ENCODE peak calls at places on chromosomes 13 and 19, in seven cellular contexts. X is T-helper 1 cell; I is islet precursor cell; H is left cardiac atrium; M is IMR-90; Q is activated naive CD8-positive, alpha-beta T cell treated with anti-CD3 and anti-CD28 coated beads for 36 hours; Y is stimulated activated CD8-positive, alpha-beta memory T cell treated with anti-CD3 and anti-CD28 coated beads, Interleukin-4, amount 100 ng/mL, for 24 hours. E is an unnamed sample.
A peak's percentile ranks its signal among the peaks of the same experiment; 100 is the strongest.

GRCh38 chr13:40190656-40191100 is 475.8 kb downstream of the FOXO1 start:
- DNase-seq in Y (peak; percentile 52), X (peak; percentile 83), M (peak; percentile 12), H (peak; percentile 53), I (peak; percentile 93), Q (peak; percentile 42), E (peak; percentile 4)

GRCh38 chr19:31499281-31499680 is 150.0 kb upstream of the TSHZ3 start:
- DNase-seq in Q (no peak), H (no peak), I (no peak), X (no peak), Y (no peak), M (no peak), E (no peak)

GRCh38 chr19:57803594-57804325 is 11.0 kb downstream of the ZNF552 start:
- DNase-seq in Q (peak; percentile 25), M (peak; percentile 79), X (no peak), Y (no peak), H (no peak), I (peak; percentile 96), E (peak; percentile 86)

GRCh38 chr19:16034958-16035560 is 41.2 kb upstream of the TPM4 start:
- DNase-seq in M (no peak), Y (no peak), I (no peak), H (no peak), Q (no peak), X (no peak), E (no peak)

GRCh38 chr13:44068169-44068568 is 188.5 kb downstream of the LACC1 start:
- DNase-seq in Y (no peak), H (no peak), Q (no peak), X (no peak), I (peak; percentile 51), M (peak; percentile 77), E (peak; percentile 61)

GRCh38 chr19:5086232-5086631 is 117.3 kb downstream of the KDM4B start:
- DNase-seq in H (no peak), X (no peak), Q (no peak), M (no peak), Y (no peak), I (no peak), E (no peak)

GRCh38 chr13:93307166-93307565 is 80.6 kb downstream of the GPC6 start:
- DNase-seq in X (no peak), Q (no peak), H (no peak), I (no peak), M (peak; percentile 48), Y (no peak), E (no peak)

GRCh38 chr19:49888478-49888901 is 8.2 kb downstream of the IL4I1 start:
- DNase-seq in I (no peak), H (no peak), M (no peak), X (no peak), Y (no peak), Q (no peak), E (no peak)

GRCh38 chr19:48539503-48540096 is 12.4 kb upstream of the SULT2B1 start:
- DNase-seq in X (no peak), I (no peak), H (peak; percentile 54), Q (no peak), M (peak; percentile 82), Y (no peak), E (peak; percentile 75)

GRCh38 chr19:17001603-17002183 is 24.9 kb downstream of the CPAMD8 start:
- DNase-seq in Q (peak; percentile 42), M (no peak), Y (peak; percentile 22), I (no peak), H (peak; percentile 35), X (peak; percentile 90), E (no peak)

GRCh38 chr19:13408889-13409518 is 97.3 kb downstream of the CACNA1A start:
- DNase-seq in I (no peak), H (no peak), Y (no peak), M (no peak), X (no peak), Q (no peak), E (no peak)

GRCh38 chr13:83452292-83452950 is 429.9 kb downstream of the SLITRK1 start:
- DNase-seq in I (peak; percentile 40), Y (no peak), H (no peak), Q (no peak), X (no peak), M (no peak), E (no peak)

GRCh38 chr13:19769854-19770253 is 12.9 kb downstream of the PSPC1 start:
- DNase-seq in X (no peak), M (peak; percentile 24), Y (no peak), Q (no peak), H (no peak), I (no peak), E (no peak)

GRCh38 chr13:113559901-113560644 is 24.5 kb upstream of the TFDP1 start:
- DNase-seq in H (no peak), Y (no peak), M (no peak), Q (no peak), X (no peak), I (no peak), E (no peak)

GRCh38 chr19:9797871-9798270 is 21.0 kb downstream of the FBXL12 start:
- DNase-seq in Q (no peak), Y (no peak), H (no peak), M (no peak), I (no peak), X (no peak), E (no peak)

GRCh38 chr19:58033741-58034475 is at the start of gene ZSCAN1:
- DNase-seq in H (peak; percentile 96), I (peak; percentile 94), X (no peak), Y (peak; percentile 11), Q (peak; percentile 83), M (peak; percentile 41), E (no peak)

GRCh38 chr19:49502866-49503581 is 6.8 kb downstream of the RPS11 start:
- DNase-seq in M (peak; percentile 81), X (peak; percentile 72), H (peak; percentile 42), Q (peak; percentile 43), Y (no peak), I (peak; percentile 72), E (peak; percentile 55)

GRCh38 chr19:56601375-56601774 is 6.3 kb downstream of the ZNF71 start:
- DNase-seq in I (no peak), M (peak; percentile 8), Y (no peak), Q (no peak), X (no peak), H (no peak), E (no peak)

GRCh38 chr13:46170268-46170667 is 11.7 kb downstream of the LCP1 start:
- DNase-seq in Q (no peak), M (no peak), Y (no peak), I (no peak), X (no peak), H (peak; percentile 15), E (no peak)

GRCh38 chr19:7849631-7850428 is 19.8 kb downstream of the EVI5L start:
- DNase-seq in H (no peak), Y (no peak), I (no peak), M (no peak), X (no peak), Q (no peak), E (no peak)

GRCh38 chr13:44300895-44301638 is 72.6 kb upstream of the SERP2 start:
- DNase-seq in H (peak; percentile 47), I (no peak), X (peak; percentile 79), M (peak; percentile 87), Q (no peak), Y (no peak), E (peak; percentile 52)

GRCh38 chr13:80979035-80979641 is 638.2 kb upstream of the SPRY2 start:
- DNase-seq in M (peak; percentile 54), H (peak; percentile 26), Q (peak; percentile 11), X (peak; percentile 29), Y (no peak), I (peak; percentile 65), E (peak; percentile 52)

GRCh38 chr19:5790573-5791520 is at the start of gene DUS3L:
- DNase-seq in M (peak; percentile 98), I (peak; percentile 98), Y (peak; percentile 90), H (peak; percentile 97), Q (peak; percentile 96), X (peak; percentile 98), E (peak; percentile 97)